ENCODE peak calls at places on chromosomes 6 and 20, in five cellular contexts. D, F, C, J and B are unnamed samples.

GRCh38 chr6:129785081-129785755 is 75.2 kb upstream of the ARHGAP18 start:
- DNase-seq in D (no peak), F (no peak), C (no peak), J (no peak), B (no peak)

GRCh38 chr6:169199625-169200335 is 53.9 kb downstream of the THBS2 start:
- DNase-seq in D (no peak), F (no peak), C (no peak), J (no peak), B (no peak)

GRCh38 chr6:10315034-10315433 is 99.8 kb downstream of the TFAP2A start:
- DNase-seq in D (no peak), F (no peak), C (no peak), J (no peak), B (no peak)

GRCh38 chr6:165641672-165642156 is 21.3 kb downstream of the PDE10A start:
- DNase-seq in D (no peak), F (no peak), C (no peak), J (no peak), B (no peak)

GRCh38 chr6:117613920-117614535 is 11.7 kb upstream of the GOPC start:
- DNase-seq in D (peak), F (no peak), C (no peak), J (no peak), B (no peak)

GRCh38 chr6:35038076-35038475 is 103.1 kb downstream of the TCP11 start:
- DNase-seq in D (no peak), F (no peak), C (no peak), J (no peak), B (no peak)

GRCh38 chr6:162638931-162639574 is 88.5 kb downstream of the PRKN start:
- DNase-seq in D (no peak), F (no peak), C (no peak), J (no peak), B (no peak)

GRCh38 chr6:37256692-37257319 is 766 bp upstream of the TBC1D22B start:
- DNase-seq in D (no peak), F (peak), C (no peak), J (no peak), B (no peak)

GRCh38 chr6:169959129-169960002 is 207.9 kb downstream of the ERMARD start:
- DNase-seq in D (no peak), F (no peak), C (peak), J (peak), B (peak)

GRCh38 chr20:3785240-3786125 is 1.1 kb downstream of the CENPB start:
- DNase-seq in D (peak), F (no peak), C (no peak), J (no peak), B (no peak)

GRCh38 chr20:43948455-43948854 is 33.8 kb downstream of the TOX2 start:
- DNase-seq in D (no peak), F (no peak), C (no peak), J (no peak), B (no peak)

GRCh38 chr6:113623124-113623523 is 234.0 kb upstream of the MARCKS start:
- DNase-seq in D (no peak), F (no peak), C (no peak), J (no peak), B (no peak)

GRCh38 chr6:51277471-51277870 is 458.8 kb downstream of the TFAP2B start:
- DNase-seq in D (no peak), F (no peak), C (no peak), J (no peak), B (no peak)

GRCh38 chr6:43764767-43765166 is 5.2 kb upstream of the VEGFA start:
- DNase-seq in D (no peak), F (no peak), C (peak), J (no peak), B (no peak)

GRCh38 chr6:139371421-139372253 is 2.8 kb downstream of the CITED2 start:
- DNase-seq in D (no peak), F (peak), C (no peak), J (no peak), B (no peak)

DNA sequence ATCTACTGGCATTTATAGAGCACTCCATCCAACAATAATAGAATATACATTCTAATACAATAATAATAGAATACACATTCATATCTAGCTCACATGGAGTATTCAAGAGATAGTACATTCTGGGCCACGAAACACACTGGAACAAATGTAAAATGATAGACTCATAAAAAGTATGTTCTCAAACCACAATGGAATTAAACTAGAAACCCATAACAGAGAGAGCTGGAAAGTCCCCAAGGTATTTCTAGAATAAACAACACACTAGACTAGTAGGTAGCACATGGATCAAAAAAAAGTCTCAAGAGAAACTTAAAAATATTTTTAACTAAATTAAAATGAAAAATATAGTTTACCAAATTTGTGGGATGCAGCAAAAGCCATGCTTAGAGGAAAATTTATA is 9.1 kb upstream of the TP53TG5 start:
- DNase-seq in D (no peak), F (no peak), C (no peak), J (no peak), B (no peak)
- H3K4me3 ChIP-seq in D (no peak), F (no peak), C (no peak), J (no peak), B (no peak)

DNA sequence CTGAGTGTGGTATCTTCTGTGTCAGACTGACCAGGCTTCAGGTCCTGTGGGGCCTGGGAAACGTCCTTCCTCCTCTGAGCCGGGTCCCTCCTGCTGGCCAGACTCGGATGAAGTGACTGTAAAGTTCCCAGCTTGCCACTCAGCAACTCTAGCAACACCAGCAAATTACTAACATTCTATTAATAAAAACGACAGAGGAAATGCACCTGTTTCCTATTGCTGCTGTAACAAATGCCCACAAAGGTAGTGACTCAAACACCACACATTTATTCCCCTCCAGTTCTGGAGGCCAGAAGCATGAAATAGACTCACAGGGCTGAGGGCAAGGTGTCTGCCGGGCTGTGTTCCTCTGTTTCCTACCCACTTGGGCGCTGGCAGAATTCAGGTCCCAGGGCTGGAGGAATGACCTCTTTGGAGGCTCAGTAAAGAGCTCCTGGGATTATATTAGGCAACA is 48.8 kb downstream of the CTCFL start:
- DNase-seq in D (no peak), F (no peak), C (peak), J (no peak), B (peak)
- H3K27ac ChIP-seq in D (no peak), F (peak), C (no peak), J (no peak), B (no peak)

GRCh38 chr6:105787747-105788146 is 298.4 kb upstream of the PRDM1 start:
- DNase-seq in D (no peak), F (no peak), C (no peak), J (no peak), B (no peak)

GRCh38 chr6:105789935-105790334 is 296.2 kb upstream of the PRDM1 start:
- DNase-seq in D (no peak), F (no peak), C (no peak), J (no peak), B (no peak)

GRCh38 chr6:105791569-105792318 is 294.4 kb upstream of the PRDM1 start:
- DNase-seq in D (no peak), F (no peak), C (no peak), J (no peak), B (no peak)

GRCh38 chr6:105793132-105793531 is 293.0 kb upstream of the PRDM1 start:
- DNase-seq in D (peak), F (no peak), C (no peak), J (peak), B (no peak)

DNA sequence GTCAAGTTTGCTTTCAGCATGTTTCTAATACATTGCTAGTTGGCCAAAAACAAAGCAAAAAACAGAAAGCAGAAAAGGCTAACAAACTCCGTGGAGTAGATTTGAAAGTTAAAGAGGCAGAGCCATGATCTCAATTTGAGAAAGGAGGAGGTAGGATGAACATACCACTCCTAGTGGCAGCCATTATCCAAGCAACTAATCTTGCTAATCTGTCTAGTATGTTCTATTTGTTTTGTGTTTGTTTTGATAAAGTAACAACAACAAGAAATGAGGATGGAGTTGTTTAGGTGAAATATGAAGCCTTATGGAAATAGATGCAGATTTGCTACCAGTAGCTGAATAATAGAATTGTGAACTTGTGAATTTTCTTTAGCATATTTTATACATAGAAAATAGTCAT is 295.5 kb upstream of the PRDM1 start:
- DNase-seq in D (no peak), F (no peak), C (no peak), J (no peak), B (no peak)
- TF ChIP-seq CTCF in D (no peak), F (no peak), C (no peak), J (no peak), B (no peak)

GRCh38 chr20:32481311-32482103 is 103.6 kb downstream of the NOL4L start:
- DNase-seq in D (no peak), F (peak), C (no peak), J (peak), B (no peak)
- H3K4me3 ChIP-seq in D (no peak), F (peak), C (peak), J (peak), B (peak)